ENCODE peak calls at places on chromosomes 7 and 10, in nine cellular contexts. One of them, this sample, is unnamed. For H3K36me3, the result is how much of the 10 kb centered on the place peaks cover.

GRCh38 chr10:6239213-6239991 is 36.7 kb downstream of the PFKFB3 start:
- DNase-seq in naive thymus-derived CD4-positive, alpha-beta T cell: no peak
- DNase-seq in colonic mucosa: no peak
- DNase-seq in CD4-positive, CD25-positive, alpha-beta regulatory T cell: no peak
- DNase-seq in body of pancreas: peak
- DNase-seq in H7: no peak
- DNase-seq in mesendoderm: peak
- DNase-seq in mesenchymal stem cell: peak
- DNase-seq in aorta: no peak
- DNase-seq in this sample: peak

GRCh38 chr10:19651549-19651948 is 164.7 kb upstream of the PLXDC2 start:
- DNase-seq in mesenchymal stem cell: peak
- DNase-seq in aorta: no peak
- DNase-seq in H7: no peak
- DNase-seq in mesendoderm: no peak
- DNase-seq in CD4-positive, CD25-positive, alpha-beta regulatory T cell: no peak
- DNase-seq in body of pancreas: no peak
- DNase-seq in naive thymus-derived CD4-positive, alpha-beta T cell: no peak
- DNase-seq in colonic mucosa: no peak
- DNase-seq in this sample: peak

GRCh38 chr10:7085913-7086589 is 324.8 kb downstream of the SFMBT2 start:
- DNase-seq in CD4-positive, CD25-positive, alpha-beta regulatory T cell: no peak
- DNase-seq in naive thymus-derived CD4-positive, alpha-beta T cell: no peak
- DNase-seq in mesendoderm: peak
- DNase-seq in colonic mucosa: no peak
- DNase-seq in H7: peak
- DNase-seq in aorta: no peak
- DNase-seq in mesenchymal stem cell: peak
- DNase-seq in body of pancreas: no peak
- DNase-seq in this sample: peak

GRCh38 chr10:33258951-33259350 is 75.5 kb downstream of the NRP1 start:
- DNase-seq in aorta: no peak
- DNase-seq in colonic mucosa: no peak
- DNase-seq in naive thymus-derived CD4-positive, alpha-beta T cell: no peak
- DNase-seq in body of pancreas: no peak
- DNase-seq in mesenchymal stem cell: peak
- DNase-seq in mesendoderm: peak
- DNase-seq in H7: no peak
- DNase-seq in CD4-positive, CD25-positive, alpha-beta regulatory T cell: no peak
- DNase-seq in this sample: peak

GRCh38 chr7:146772581-146772980 is 656.0 kb downstream of the CNTNAP2 start:
- DNase-seq in aorta: no peak
- DNase-seq in mesenchymal stem cell: no peak
- DNase-seq in mesendoderm: peak
- DNase-seq in naive thymus-derived CD4-positive, alpha-beta T cell: no peak
- DNase-seq in CD4-positive, CD25-positive, alpha-beta regulatory T cell: no peak
- DNase-seq in colonic mucosa: no peak
- DNase-seq in body of pancreas: no peak
- DNase-seq in H7: peak
- DNase-seq in this sample: no peak

GRCh38 chr10:119166564-119166963 is 1.1 kb upstream of the SFXN4 start:
- DNase-seq in aorta: peak
- DNase-seq in mesenchymal stem cell: no peak
- DNase-seq in colonic mucosa: no peak
- DNase-seq in CD4-positive, CD25-positive, alpha-beta regulatory T cell: no peak
- DNase-seq in H7: peak
- DNase-seq in naive thymus-derived CD4-positive, alpha-beta T cell: no peak
- DNase-seq in body of pancreas: no peak
- DNase-seq in mesendoderm: no peak
- DNase-seq in this sample: no peak

GRCh38 chr7:16657656-16658279 is 11.8 kb downstream of the BZW2 start:
- DNase-seq in mesenchymal stem cell: peak
- DNase-seq in colonic mucosa: no peak
- DNase-seq in mesendoderm: peak
- DNase-seq in CD4-positive, CD25-positive, alpha-beta regulatory T cell: no peak
- DNase-seq in aorta: no peak
- DNase-seq in body of pancreas: peak
- DNase-seq in H7: peak
- DNase-seq in naive thymus-derived CD4-positive, alpha-beta T cell: no peak
- DNase-seq in this sample: peak

GRCh38 chr10:64093946-64094560 is 572.9 kb downstream of the REEP3 start:
- DNase-seq in mesendoderm: no peak
- DNase-seq in colonic mucosa: no peak
- DNase-seq in aorta: no peak
- DNase-seq in mesenchymal stem cell: no peak
- DNase-seq in H7: no peak
- DNase-seq in naive thymus-derived CD4-positive, alpha-beta T cell: no peak
- DNase-seq in body of pancreas: no peak
- DNase-seq in CD4-positive, CD25-positive, alpha-beta regulatory T cell: no peak
- DNase-seq in this sample: no peak

GRCh38 chr10:32149257-32149955 is 93.2 kb upstream of the KIF5B start:
- DNase-seq in aorta: peak
- DNase-seq in naive thymus-derived CD4-positive, alpha-beta T cell: no peak
- DNase-seq in colonic mucosa: peak
- DNase-seq in mesendoderm: peak
- DNase-seq in H7: peak
- DNase-seq in CD4-positive, CD25-positive, alpha-beta regulatory T cell: no peak
- DNase-seq in body of pancreas: peak
- DNase-seq in mesenchymal stem cell: peak
- DNase-seq in this sample: peak

GRCh38 chr10:17607603-17608332 is 9.4 kb downstream of the HACD1 start:
- DNase-seq in naive thymus-derived CD4-positive, alpha-beta T cell: peak
- DNase-seq in H7: peak
- DNase-seq in body of pancreas: no peak
- DNase-seq in CD4-positive, CD25-positive, alpha-beta regulatory T cell: peak
- DNase-seq in mesendoderm: peak
- DNase-seq in mesenchymal stem cell: peak
- DNase-seq in colonic mucosa: no peak
- DNase-seq in aorta: no peak
- DNase-seq in this sample: peak

GRCh38 chr7:115719963-115720362 is 310.6 kb downstream of the TFEC start:
- DNase-seq in mesenchymal stem cell: no peak
- DNase-seq in colonic mucosa: no peak
- DNase-seq in mesendoderm: no peak
- DNase-seq in aorta: no peak
- DNase-seq in H7: peak
- DNase-seq in body of pancreas: no peak
- DNase-seq in naive thymus-derived CD4-positive, alpha-beta T cell: no peak
- DNase-seq in CD4-positive, CD25-positive, alpha-beta regulatory T cell: no peak
- DNase-seq in this sample: no peak

GRCh38 chr10:28991738-28992270 is 297.1 kb upstream of the LYZL1 start:
- DNase-seq in body of pancreas: peak
- DNase-seq in aorta: no peak
- DNase-seq in naive thymus-derived CD4-positive, alpha-beta T cell: no peak
- DNase-seq in H7: peak
- DNase-seq in mesendoderm: peak
- DNase-seq in colonic mucosa: peak
- DNase-seq in mesenchymal stem cell: peak
- DNase-seq in CD4-positive, CD25-positive, alpha-beta regulatory T cell: no peak
- DNase-seq in this sample: peak

GRCh38 chr10:63115732-63116383 is 17.3 kb upstream of the NRBF2 start:
- DNase-seq in colonic mucosa: peak
- DNase-seq in H7: no peak
- DNase-seq in mesenchymal stem cell: peak
- DNase-seq in body of pancreas: peak
- DNase-seq in aorta: peak
- DNase-seq in CD4-positive, CD25-positive, alpha-beta regulatory T cell: no peak
- DNase-seq in naive thymus-derived CD4-positive, alpha-beta T cell: no peak
- DNase-seq in mesendoderm: no peak
- DNase-seq in this sample: peak

GRCh38 chr10:51224610-51225230 is 150.4 kb downstream of the PRKG1 start:
- DNase-seq in H7: no peak
- DNase-seq in mesendoderm: no peak
- DNase-seq in naive thymus-derived CD4-positive, alpha-beta T cell: no peak
- DNase-seq in CD4-positive, CD25-positive, alpha-beta regulatory T cell: no peak
- DNase-seq in mesenchymal stem cell: peak
- DNase-seq in colonic mucosa: no peak
- DNase-seq in body of pancreas: no peak
- DNase-seq in aorta: no peak
- DNase-seq in this sample: no peak

GRCh38 chr7:925601-926000 is 28.9 kb downstream of the ADAP1 start:
- DNase-seq in H7: no peak
- DNase-seq in CD4-positive, CD25-positive, alpha-beta regulatory T cell: no peak
- DNase-seq in colonic mucosa: peak
- DNase-seq in body of pancreas: peak
- DNase-seq in mesenchymal stem cell: no peak
- DNase-seq in aorta: peak
- DNase-seq in naive thymus-derived CD4-positive, alpha-beta T cell: no peak
- DNase-seq in mesendoderm: no peak
- DNase-seq in this sample: no peak

GRCh38 chr10:11763501-11763861 is 21.3 kb downstream of the ECHDC3 start:
- DNase-seq in naive thymus-derived CD4-positive, alpha-beta T cell: no peak
- DNase-seq in colonic mucosa: no peak
- DNase-seq in mesendoderm: no peak
- DNase-seq in aorta: peak
- DNase-seq in mesenchymal stem cell: no peak
- DNase-seq in CD4-positive, CD25-positive, alpha-beta regulatory T cell: no peak
- DNase-seq in body of pancreas: no peak
- DNase-seq in H7: no peak
- DNase-seq in this sample: no peak

GRCh38 chr7:41887446-41887845 is 184.6 kb upstream of the INHBA start:
- DNase-seq in body of pancreas: no peak
- DNase-seq in aorta: no peak
- DNase-seq in H7: no peak
- DNase-seq in colonic mucosa: no peak
- DNase-seq in mesendoderm: no peak
- DNase-seq in CD4-positive, CD25-positive, alpha-beta regulatory T cell: no peak
- DNase-seq in mesenchymal stem cell: no peak
- DNase-seq in naive thymus-derived CD4-positive, alpha-beta T cell: no peak
- DNase-seq in this sample: no peak

GRCh38 chr7:102994567-102994966 is 80.0 kb downstream of the FBXL13 start:
- DNase-seq in naive thymus-derived CD4-positive, alpha-beta T cell: no peak
- DNase-seq in mesendoderm: no peak
- DNase-seq in CD4-positive, CD25-positive, alpha-beta regulatory T cell: no peak
- DNase-seq in aorta: no peak
- DNase-seq in colonic mucosa: no peak
- DNase-seq in body of pancreas: no peak
- DNase-seq in H7: no peak
- DNase-seq in mesenchymal stem cell: no peak
- DNase-seq in this sample: no peak

GRCh38 chr10:366186-366585 is 230.9 kb downstream of the ZMYND11 start:
- DNase-seq in mesendoderm: no peak
- DNase-seq in naive thymus-derived CD4-positive, alpha-beta T cell: no peak
- DNase-seq in CD4-positive, CD25-positive, alpha-beta regulatory T cell: no peak
- DNase-seq in mesenchymal stem cell: no peak
- DNase-seq in aorta: no peak
- DNase-seq in H7: no peak
- DNase-seq in colonic mucosa: no peak
- DNase-seq in body of pancreas: no peak
- DNase-seq in this sample: no peak
- H3K4me3 ChIP-seq in mesendoderm: no peak
- H3K4me3 ChIP-seq in naive thymus-derived CD4-positive, alpha-beta T cell: no peak
- H3K4me3 ChIP-seq in CD4-positive, CD25-positive, alpha-beta regulatory T cell: no peak
- H3K4me3 ChIP-seq in mesenchymal stem cell: no peak
- H3K4me3 ChIP-seq in aorta: no peak
- H3K4me3 ChIP-seq in H7: no peak
- H3K4me3 ChIP-seq in colonic mucosa: no peak
- H3K4me3 ChIP-seq in body of pancreas: no peak
- H3K4me3 ChIP-seq in this sample: no peak

DNA sequence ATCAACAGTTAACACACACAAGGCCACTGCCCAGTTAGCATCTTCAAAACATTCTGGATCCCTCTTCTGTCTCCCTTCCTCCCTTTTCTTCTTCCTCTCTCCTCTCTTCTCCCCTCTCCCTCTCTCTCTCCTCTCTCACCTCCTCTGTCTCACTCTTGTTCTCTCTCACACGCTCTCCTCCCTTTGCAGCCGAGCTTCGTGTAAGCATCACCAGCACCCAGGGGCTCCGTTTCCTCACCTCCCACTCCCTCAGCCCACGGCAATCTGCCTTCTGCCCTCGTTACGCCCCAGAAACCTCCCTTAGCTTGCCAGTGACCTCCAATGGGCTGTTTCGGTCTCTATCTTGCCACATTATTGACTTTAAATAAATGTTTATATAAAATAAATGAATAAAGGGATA is 147.4 kb downstream of the TEX36 start:
- DNase-seq in mesendoderm: no peak
- DNase-seq in aorta: no peak
- DNase-seq in H7: no peak
- DNase-seq in colonic mucosa: no peak
- DNase-seq in mesenchymal stem cell: no peak
- DNase-seq in naive thymus-derived CD4-positive, alpha-beta T cell: no peak
- DNase-seq in body of pancreas: no peak
- DNase-seq in CD4-positive, CD25-positive, alpha-beta regulatory T cell: no peak
- DNase-seq in this sample: no peak
- H3K36me3 ChIP-seq in mesendoderm: under half
- H3K36me3 ChIP-seq in aorta: under half
- H3K36me3 ChIP-seq in H7: under half
- H3K36me3 ChIP-seq in colonic mucosa: under half
- H3K36me3 ChIP-seq in mesenchymal stem cell: under half
- H3K36me3 ChIP-seq in naive thymus-derived CD4-positive, alpha-beta T cell: under half
- H3K36me3 ChIP-seq in body of pancreas: under half
- H3K36me3 ChIP-seq in CD4-positive, CD25-positive, alpha-beta regulatory T cell: under half
- H3K36me3 ChIP-seq in this sample: under half

DNA sequence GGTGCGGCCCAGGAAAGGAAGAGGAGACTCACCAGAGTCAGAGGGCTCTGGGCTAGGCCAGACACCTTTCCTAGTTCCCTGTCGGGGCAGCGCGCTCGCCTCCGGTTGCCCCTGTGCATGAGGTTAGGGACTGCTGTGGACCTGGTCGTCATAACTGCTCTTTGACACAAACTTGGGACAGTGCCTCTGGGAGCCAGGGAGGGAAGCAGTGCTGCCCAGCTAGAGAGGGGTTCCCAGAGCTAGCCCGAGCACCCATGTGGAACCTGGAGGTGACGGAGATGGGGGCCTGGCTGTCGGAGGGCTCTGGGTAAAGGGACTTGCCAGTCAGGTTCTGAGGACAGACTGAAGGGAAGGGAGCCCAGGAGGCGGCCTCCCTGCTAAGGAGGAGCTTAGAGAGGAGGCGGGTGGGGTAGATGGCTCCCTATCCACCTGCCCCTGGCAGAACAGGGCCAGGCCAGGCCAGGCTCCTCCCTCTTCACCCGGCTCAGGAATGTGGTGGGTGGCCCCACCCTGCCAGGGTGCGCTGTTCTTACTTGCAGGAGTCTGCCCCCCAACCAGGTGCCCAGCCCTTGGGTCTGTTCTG is 29.7 kb downstream of the AGAP3 start:
- DNase-seq in aorta: no peak
- DNase-seq in mesenchymal stem cell: peak
- DNase-seq in body of pancreas: peak
- DNase-seq in H7: peak
- DNase-seq in mesendoderm: peak
- DNase-seq in colonic mucosa: peak
- DNase-seq in naive thymus-derived CD4-positive, alpha-beta T cell: no peak
- DNase-seq in CD4-positive, CD25-positive, alpha-beta regulatory T cell: no peak
- DNase-seq in this sample: no peak
- H3K4me3 ChIP-seq in aorta: no peak
- H3K4me3 ChIP-seq in mesenchymal stem cell: no peak
- H3K4me3 ChIP-seq in body of pancreas: no peak
- H3K4me3 ChIP-seq in H7: peak
- H3K4me3 ChIP-seq in mesendoderm: no peak
- H3K4me3 ChIP-seq in colonic mucosa: peak
- H3K4me3 ChIP-seq in naive thymus-derived CD4-positive, alpha-beta T cell: no peak
- H3K4me3 ChIP-seq in CD4-positive, CD25-positive, alpha-beta regulatory T cell: no peak
- H3K4me3 ChIP-seq in this sample: peak

DNA sequence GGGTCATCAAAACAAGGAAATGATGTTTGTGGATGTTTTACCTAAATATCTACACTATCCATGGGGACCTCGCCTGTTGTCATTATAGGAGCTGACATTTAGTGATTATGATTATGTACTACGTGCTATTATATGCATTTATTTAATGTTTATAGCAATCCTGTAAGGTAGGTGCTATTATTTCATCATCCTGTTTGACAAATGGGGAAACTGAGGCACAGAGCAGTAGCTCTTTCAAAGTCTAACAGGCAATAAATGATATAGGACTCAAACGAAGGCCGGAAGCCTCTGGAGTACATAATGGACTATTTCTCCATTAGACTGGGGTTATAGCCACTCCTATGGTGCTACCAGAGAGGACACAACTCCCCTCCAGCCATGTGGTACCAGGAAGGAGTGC is 60.6 kb upstream of the KDM7A start:
- DNase-seq in mesenchymal stem cell: no peak
- DNase-seq in H7: no peak
- DNase-seq in mesendoderm: no peak
- DNase-seq in colonic mucosa: no peak
- DNase-seq in body of pancreas: no peak
- DNase-seq in naive thymus-derived CD4-positive, alpha-beta T cell: no peak
- DNase-seq in aorta: no peak
- DNase-seq in CD4-positive, CD25-positive, alpha-beta regulatory T cell: no peak
- DNase-seq in this sample: no peak
- H3K36me3 ChIP-seq in mesenchymal stem cell: under half
- H3K36me3 ChIP-seq in H7: under half
- H3K36me3 ChIP-seq in mesendoderm: under half
- H3K36me3 ChIP-seq in colonic mucosa: under half
- H3K36me3 ChIP-seq in body of pancreas: under half
- H3K36me3 ChIP-seq in naive thymus-derived CD4-positive, alpha-beta T cell: under half
- H3K36me3 ChIP-seq in aorta: under half
- H3K36me3 ChIP-seq in CD4-positive, CD25-positive, alpha-beta regulatory T cell: under half
- H3K36me3 ChIP-seq in this sample: under half

This sample was measured in brain microvascular endothelial cell.